ENCODE peak calls at places on chromosomes 2 and 18, in eight cellular contexts. One of them, this sample, is unnamed.

GRCh38 chr2:173286153-173286809 is 68.4 kb upstream of the CDCA7 start:
- DNase-seq in aorta: no peak
- DNase-seq in mesendoderm: peak; percentile 25
- DNase-seq in trophoblast cell: no peak
- DNase-seq in stimulated activated CD4-positive, alpha-beta T cell treated with anti-CD3 and anti-CD28 coated beads, Interleukin-2, amount 100 ng/mL, for 24 hours: no peak
- DNase-seq in M059J: no peak
- DNase-seq in NCI-H1105 treated with DMSO at 0.1 percent for 48 hours: no peak
- DNase-seq in activated gamma-delta T cell treated with Interleukin-2 at 50 U/mL for 16 hours: no peak
- DNase-seq in this sample: no peak

GRCh38 chr2:109216332-109216731 is 87.3 kb downstream of the SH3RF3 start:
- DNase-seq in aorta: no peak
- DNase-seq in mesendoderm: no peak
- DNase-seq in trophoblast cell: no peak
- DNase-seq in stimulated activated CD4-positive, alpha-beta T cell treated with anti-CD3 and anti-CD28 coated beads, Interleukin-2, amount 100 ng/mL, for 24 hours: no peak
- DNase-seq in M059J: no peak
- DNase-seq in NCI-H1105 treated with DMSO at 0.1 percent for 48 hours: no peak
- DNase-seq in activated gamma-delta T cell treated with Interleukin-2 at 50 U/mL for 16 hours: no peak
- DNase-seq in this sample: no peak

GRCh38 chr2:190149942-190150341 is 87.4 kb upstream of the MSTN start:
- DNase-seq in aorta: no peak
- DNase-seq in mesendoderm: no peak
- DNase-seq in trophoblast cell: no peak
- DNase-seq in stimulated activated CD4-positive, alpha-beta T cell treated with anti-CD3 and anti-CD28 coated beads, Interleukin-2, amount 100 ng/mL, for 24 hours: no peak
- DNase-seq in M059J: no peak
- DNase-seq in NCI-H1105 treated with DMSO at 0.1 percent for 48 hours: no peak
- DNase-seq in activated gamma-delta T cell treated with Interleukin-2 at 50 U/mL for 16 hours: no peak
- DNase-seq in this sample: no peak

GRCh38 chr2:236991874-236992273 is 93.8 kb upstream of the COPS8 start:
- DNase-seq in aorta: no peak
- DNase-seq in mesendoderm: no peak
- DNase-seq in trophoblast cell: no peak
- DNase-seq in stimulated activated CD4-positive, alpha-beta T cell treated with anti-CD3 and anti-CD28 coated beads, Interleukin-2, amount 100 ng/mL, for 24 hours: no peak
- DNase-seq in M059J: no peak
- DNase-seq in NCI-H1105 treated with DMSO at 0.1 percent for 48 hours: no peak
- DNase-seq in activated gamma-delta T cell treated with Interleukin-2 at 50 U/mL for 16 hours: no peak
- DNase-seq in this sample: no peak

GRCh38 chr2:107595749-107596148 is 230.9 kb upstream of the RGPD4 start:
- DNase-seq in aorta: no peak
- DNase-seq in mesendoderm: peak; percentile 24
- DNase-seq in trophoblast cell: no peak
- DNase-seq in stimulated activated CD4-positive, alpha-beta T cell treated with anti-CD3 and anti-CD28 coated beads, Interleukin-2, amount 100 ng/mL, for 24 hours: no peak
- DNase-seq in M059J: peak; percentile 64
- DNase-seq in NCI-H1105 treated with DMSO at 0.1 percent for 48 hours: no peak
- DNase-seq in activated gamma-delta T cell treated with Interleukin-2 at 50 U/mL for 16 hours: no peak
- DNase-seq in this sample: peak; percentile 44

GRCh38 chr2:188765522-188765921 is 208.7 kb upstream of the COL3A1 start:
- DNase-seq in aorta: no peak
- DNase-seq in mesendoderm: peak; percentile 50
- DNase-seq in trophoblast cell: peak; percentile 55
- DNase-seq in stimulated activated CD4-positive, alpha-beta T cell treated with anti-CD3 and anti-CD28 coated beads, Interleukin-2, amount 100 ng/mL, for 24 hours: no peak
- DNase-seq in M059J: peak; percentile 69
- DNase-seq in NCI-H1105 treated with DMSO at 0.1 percent for 48 hours: peak; percentile 75
- DNase-seq in activated gamma-delta T cell treated with Interleukin-2 at 50 U/mL for 16 hours: no peak
- DNase-seq in this sample: peak; percentile 53

GRCh38 chr2:197878792-197879191 is 74.4 kb downstream of the PLCL1 start:
- DNase-seq in aorta: no peak
- DNase-seq in mesendoderm: peak; percentile 44
- DNase-seq in trophoblast cell: no peak
- DNase-seq in stimulated activated CD4-positive, alpha-beta T cell treated with anti-CD3 and anti-CD28 coated beads, Interleukin-2, amount 100 ng/mL, for 24 hours: no peak
- DNase-seq in M059J: no peak
- DNase-seq in NCI-H1105 treated with DMSO at 0.1 percent for 48 hours: no peak
- DNase-seq in activated gamma-delta T cell treated with Interleukin-2 at 50 U/mL for 16 hours: no peak
- DNase-seq in this sample: no peak

GRCh38 chr2:239928457-239929350 is 96.4 kb downstream of the NDUFA10 start:
- DNase-seq in aorta: peak; percentile 73
- DNase-seq in mesendoderm: peak; percentile 16
- DNase-seq in trophoblast cell: no peak
- DNase-seq in stimulated activated CD4-positive, alpha-beta T cell treated with anti-CD3 and anti-CD28 coated beads, Interleukin-2, amount 100 ng/mL, for 24 hours: peak; percentile 16
- DNase-seq in M059J: no peak
- DNase-seq in NCI-H1105 treated with DMSO at 0.1 percent for 48 hours: no peak
- DNase-seq in activated gamma-delta T cell treated with Interleukin-2 at 50 U/mL for 16 hours: no peak
- DNase-seq in this sample: no peak

GRCh38 chr2:44579136-44579836 is 217.5 kb downstream of the CAMKMT start:
- DNase-seq in aorta: no peak
- DNase-seq in mesendoderm: no peak
- DNase-seq in trophoblast cell: peak; percentile 16
- DNase-seq in stimulated activated CD4-positive, alpha-beta T cell treated with anti-CD3 and anti-CD28 coated beads, Interleukin-2, amount 100 ng/mL, for 24 hours: no peak
- DNase-seq in M059J: peak; percentile 44
- DNase-seq in NCI-H1105 treated with DMSO at 0.1 percent for 48 hours: no peak
- DNase-seq in activated gamma-delta T cell treated with Interleukin-2 at 50 U/mL for 16 hours: no peak
- DNase-seq in this sample: no peak

GRCh38 chr2:73855526-73855925 is 26.8 kb downstream of the STAMBP start:
- DNase-seq in aorta: no peak
- DNase-seq in mesendoderm: no peak
- DNase-seq in trophoblast cell: no peak
- DNase-seq in stimulated activated CD4-positive, alpha-beta T cell treated with anti-CD3 and anti-CD28 coated beads, Interleukin-2, amount 100 ng/mL, for 24 hours: no peak
- DNase-seq in M059J: no peak
- DNase-seq in NCI-H1105 treated with DMSO at 0.1 percent for 48 hours: no peak
- DNase-seq in activated gamma-delta T cell treated with Interleukin-2 at 50 U/mL for 16 hours: no peak
- DNase-seq in this sample: no peak

GRCh38 chr2:41483221-41483620 is 564.6 kb upstream of the PKDCC start:
- DNase-seq in aorta: no peak
- DNase-seq in mesendoderm: no peak
- DNase-seq in trophoblast cell: no peak
- DNase-seq in stimulated activated CD4-positive, alpha-beta T cell treated with anti-CD3 and anti-CD28 coated beads, Interleukin-2, amount 100 ng/mL, for 24 hours: no peak
- DNase-seq in M059J: no peak
- DNase-seq in NCI-H1105 treated with DMSO at 0.1 percent for 48 hours: no peak
- DNase-seq in activated gamma-delta T cell treated with Interleukin-2 at 50 U/mL for 16 hours: no peak
- DNase-seq in this sample: no peak

GRCh38 chr18:11064106-11064505 is 85.3 kb downstream of the PIEZO2 start:
- DNase-seq in aorta: no peak
- DNase-seq in mesendoderm: no peak
- DNase-seq in trophoblast cell: no peak
- DNase-seq in stimulated activated CD4-positive, alpha-beta T cell treated with anti-CD3 and anti-CD28 coated beads, Interleukin-2, amount 100 ng/mL, for 24 hours: no peak
- DNase-seq in M059J: peak; percentile 17
- DNase-seq in NCI-H1105 treated with DMSO at 0.1 percent for 48 hours: no peak
- DNase-seq in activated gamma-delta T cell treated with Interleukin-2 at 50 U/mL for 16 hours: no peak
- DNase-seq in this sample: peak; percentile 19

GRCh38 chr2:86229221-86229620 is 30.0 kb downstream of the MRPL35 start:
- DNase-seq in aorta: no peak
- DNase-seq in mesendoderm: no peak
- DNase-seq in trophoblast cell: no peak
- DNase-seq in stimulated activated CD4-positive, alpha-beta T cell treated with anti-CD3 and anti-CD28 coated beads, Interleukin-2, amount 100 ng/mL, for 24 hours: no peak
- DNase-seq in M059J: no peak
- DNase-seq in NCI-H1105 treated with DMSO at 0.1 percent for 48 hours: no peak
- DNase-seq in activated gamma-delta T cell treated with Interleukin-2 at 50 U/mL for 16 hours: no peak
- DNase-seq in this sample: no peak

GRCh38 chr18:7616661-7617060 is 49.5 kb downstream of the PTPRM start:
- DNase-seq in aorta: no peak
- DNase-seq in mesendoderm: no peak
- DNase-seq in trophoblast cell: no peak
- DNase-seq in stimulated activated CD4-positive, alpha-beta T cell treated with anti-CD3 and anti-CD28 coated beads, Interleukin-2, amount 100 ng/mL, for 24 hours: no peak
- DNase-seq in M059J: no peak
- DNase-seq in NCI-H1105 treated with DMSO at 0.1 percent for 48 hours: no peak
- DNase-seq in activated gamma-delta T cell treated with Interleukin-2 at 50 U/mL for 16 hours: no peak
- DNase-seq in this sample: no peak

GRCh38 chr2:37671013-37671815 is at the start of gene CDC42EP3:
- DNase-seq in aorta: peak; percentile 92
- DNase-seq in mesendoderm: peak; percentile 76
- DNase-seq in trophoblast cell: peak; percentile 79
- DNase-seq in stimulated activated CD4-positive, alpha-beta T cell treated with anti-CD3 and anti-CD28 coated beads, Interleukin-2, amount 100 ng/mL, for 24 hours: peak; percentile 71
- DNase-seq in M059J: peak; percentile 61
- DNase-seq in NCI-H1105 treated with DMSO at 0.1 percent for 48 hours: peak; percentile 51
- DNase-seq in activated gamma-delta T cell treated with Interleukin-2 at 50 U/mL for 16 hours: peak; percentile 68
- DNase-seq in this sample: peak; percentile 81

This sample was measured in myocyte.